ENCODE peak calls at places on chromosomes 4 and X, in five cellular contexts. R, V, Q, C and O are unnamed samples.

GRCh38 chr4:106365613-106366012 is 3.0 kb downstream of the GIMD1 start:
- DNase-seq in Q (no peak), V (no peak), C (peak), R (no peak), O (no peak)

GRCh38 chrX:138648570-138648969 is 62.9 kb downstream of the FGF13 start:
- DNase-seq in R (no peak), C (no peak), Q (no peak), V (no peak), O (no peak)

GRCh38 chr4:109708435-109708834 is 5.2 kb upstream of the CASP6 start:
- DNase-seq in R (no peak), C (no peak), Q (no peak), V (no peak), O (no peak)

GRCh38 chr4:187098429-187098828 is 374.8 kb upstream of the FAT1 start:
- DNase-seq in Q (no peak), V (no peak), C (no peak), R (no peak), O (no peak)

GRCh38 chr4:138409670-138410069 is 167.5 kb upstream of the SLC7A11 start:
- DNase-seq in R (no peak), V (no peak), Q (peak), C (no peak), O (no peak)

GRCh38 chr4:3305610-3306371 is 13.0 kb downstream of the RGS12 start:
- DNase-seq in Q (no peak), C (peak), V (no peak), R (no peak), O (no peak)

GRCh38 chr4:61375316-61375715 is 175.2 kb downstream of the ADGRL3 start:
- DNase-seq in R (no peak), V (no peak), Q (no peak), C (no peak), O (no peak)

GRCh38 chr4:153728151-153728550 is 31.7 kb downstream of the RNF175 start:
- DNase-seq in R (no peak), Q (peak), C (no peak), V (no peak), O (no peak)

GRCh38 chr4:1357356-1358248 is 10.6 kb downstream of the UVSSA start:
- DNase-seq in V (no peak), C (no peak), R (no peak), Q (no peak), O (no peak)

GRCh38 chrX:128699716-128700285 is 647.6 kb upstream of the ACTRT1 start:
- DNase-seq in V (no peak), Q (no peak), R (no peak), C (no peak), O (no peak)

GRCh38 chrX:37425370-37425769 is 76.2 kb downstream of the PRRG1 start:
- DNase-seq in Q (no peak), R (no peak), V (no peak), C (no peak), O (no peak)

GRCh38 chr4:110352670-110353442 is 123.1 kb upstream of the ENPEP start:
- DNase-seq in R (no peak), V (no peak), C (no peak), Q (no peak), O (no peak)

GRCh38 chr4:102867278-102868152 is 1.3 kb upstream of the CISD2 start:
- DNase-seq in Q (peak), C (no peak), R (no peak), V (no peak), O (no peak)

GRCh38 chr4:118740869-118741268 is 55.7 kb downstream of the METTL14 start:
- DNase-seq in C (no peak), Q (no peak), R (no peak), V (no peak), O (no peak)

GRCh38 chr4:183504930-183505555 is at the start of gene ING2:
- DNase-seq in V (peak), R (no peak), Q (no peak), C (peak), O (no peak)

GRCh38 chr4:150126201-150126879 is 48.1 kb downstream of the DCLK2 start:
- DNase-seq in R (no peak), C (peak), V (no peak), Q (peak), O (no peak)

GRCh38 chr4:28357985-28358384 is 1497.3 kb downstream of the STIM2 start:
- DNase-seq in Q (no peak), V (peak), C (no peak), R (no peak), O (peak)

GRCh38 chrX:101078716-101079115 is at the start of gene TMEM35A:
- DNase-seq in V (peak), Q (no peak), C (peak), R (no peak), O (peak)

GRCh38 chr4:37454263-37454800 is 209.8 kb downstream of the NWD2 start:
- DNase-seq in R (no peak), V (peak), Q (no peak), C (no peak), O (no peak)

GRCh38 chr4:143700060-143700419 is 435 bp downstream of the FREM3 start:
- DNase-seq in Q (no peak), R (no peak), V (peak), C (no peak), O (peak)

GRCh38 chrX:68438575-68438974 is 5.3 kb upstream of the OPHN1 start:
- DNase-seq in C (no peak), R (no peak), V (no peak), Q (no peak), O (no peak)

GRCh38 chr4:133997440-133997839 is 204.1 kb downstream of the PABPC4L start:
- DNase-seq in C (no peak), R (no peak), Q (no peak), V (no peak), O (no peak)

GRCh38 chrX:142251202-142251601 is 46.1 kb upstream of the MAGEC2 start:
- DNase-seq in C (no peak), V (no peak), Q (no peak), R (no peak), O (no peak)

GRCh38 chr4:185932491-185932890 is 120.5 kb upstream of the SORBS2 start:
- DNase-seq in V (peak), Q (no peak), R (no peak), C (no peak), O (no peak)

GRCh38 chr4:87150498-87151261 is 69.7 kb downstream of the KLHL8 start:
- DNase-seq in C (peak), V (peak), R (peak), Q (peak), O (no peak)

GRCh38 chr4:37383579-37384229 is 139.2 kb downstream of the NWD2 start:
- DNase-seq in Q (peak), V (peak), C (peak), R (no peak), O (peak)

GRCh38 chr4:19026281-19026680 is 1004.7 kb upstream of the LCORL start:
- DNase-seq in C (no peak), Q (no peak), V (no peak), R (no peak), O (no peak)

GRCh38 chrX:96027363-96027894 is 657.2 kb upstream of the DIAPH2 start:
- DNase-seq in R (no peak), Q (no peak), V (no peak), C (no peak), O (no peak)

GRCh38 chr4:6854098-6854744 is 55.4 kb upstream of the TBC1D14 start:
- DNase-seq in Q (peak), R (no peak), C (no peak), V (no peak), O (no peak)

GRCh38 chr4:2537011-2537830 is 774 bp downstream of the FAM193A start:
- DNase-seq in Q (peak), C (peak), V (peak), R (peak), O (peak)

GRCh38 chrX:45714864-45715263 is 514.2 kb upstream of the DIPK2B start:
- DNase-seq in R (no peak), V (no peak), C (peak), Q (peak), O (no peak)

GRCh38 chr4:136471051-136471450 is 1061.2 kb downstream of the PCDH18 start:
- DNase-seq in R (no peak), Q (no peak), V (no peak), C (no peak), O (no peak)

GRCh38 chr4:181670506-181670905 is 572.7 kb upstream of the TENM3 start:
- DNase-seq in Q (no peak), V (no peak), R (no peak), C (no peak), O (no peak)

GRCh38 chr4:1472911-1473518 is 66.8 kb upstream of the NKX1-1 start:
- DNase-seq in R (no peak), V (peak), C (no peak), Q (no peak), O (no peak)

GRCh38 chr4:48268956-48269860 is at the start of gene TEC:
- DNase-seq in R (peak), Q (peak), V (peak), C (peak), O (peak)